ENCODE peak calls at places on chromosomes 6 and 20, in seven cellular contexts. One of them, this sample, is unnamed.

GRCh38 chr6:108250240-108250866 is 10.5 kb downstream of the SNX3 start:
- DNase-seq in GM23338: peak
- DNase-seq in choroid plexus epithelial cell: peak
- DNase-seq in T-helper 22 cell: no peak
- DNase-seq in A549: peak
- DNase-seq in nucleus accumbens: no peak
- DNase-seq in CD4-positive, CD25-positive, alpha-beta regulatory T cell: peak
- DNase-seq in this sample: no peak

GRCh38 chr6:56047931-56048520 is 172.6 kb upstream of the BMP5 start:
- DNase-seq in GM23338: no peak
- DNase-seq in choroid plexus epithelial cell: no peak
- DNase-seq in T-helper 22 cell: no peak
- DNase-seq in A549: no peak
- DNase-seq in nucleus accumbens: no peak
- DNase-seq in CD4-positive, CD25-positive, alpha-beta regulatory T cell: no peak
- DNase-seq in this sample: no peak

GRCh38 chr20:20237093-20237959 is 130.6 kb upstream of the INSM1 start:
- DNase-seq in GM23338: peak
- DNase-seq in choroid plexus epithelial cell: peak
- DNase-seq in T-helper 22 cell: no peak
- DNase-seq in A549: peak
- DNase-seq in nucleus accumbens: peak
- DNase-seq in CD4-positive, CD25-positive, alpha-beta regulatory T cell: peak
- DNase-seq in this sample: peak

GRCh38 chr6:163872335-163872734 is 457.8 kb downstream of the QKI start:
- DNase-seq in GM23338: no peak
- DNase-seq in choroid plexus epithelial cell: peak
- DNase-seq in T-helper 22 cell: no peak
- DNase-seq in A549: no peak
- DNase-seq in nucleus accumbens: no peak
- DNase-seq in CD4-positive, CD25-positive, alpha-beta regulatory T cell: no peak
- DNase-seq in this sample: no peak

GRCh38 chr6:167815296-167815980 is 11.3 kb upstream of the AFDN start:
- DNase-seq in GM23338: no peak
- DNase-seq in choroid plexus epithelial cell: no peak
- DNase-seq in T-helper 22 cell: no peak
- DNase-seq in A549: no peak
- DNase-seq in nucleus accumbens: no peak
- DNase-seq in CD4-positive, CD25-positive, alpha-beta regulatory T cell: no peak
- DNase-seq in this sample: no peak

GRCh38 chr6:4828187-4828698 is 52.0 kb downstream of the CDYL start:
- DNase-seq in GM23338: no peak
- DNase-seq in choroid plexus epithelial cell: no peak
- DNase-seq in T-helper 22 cell: no peak
- DNase-seq in A549: no peak
- DNase-seq in nucleus accumbens: no peak
- DNase-seq in CD4-positive, CD25-positive, alpha-beta regulatory T cell: no peak
- DNase-seq in this sample: no peak

GRCh38 chr6:114240800-114241199 is 102.0 kb downstream of the HS3ST5 start:
- DNase-seq in GM23338: no peak
- DNase-seq in choroid plexus epithelial cell: no peak
- DNase-seq in T-helper 22 cell: no peak
- DNase-seq in A549: no peak
- DNase-seq in nucleus accumbens: no peak
- DNase-seq in CD4-positive, CD25-positive, alpha-beta regulatory T cell: no peak
- DNase-seq in this sample: no peak

GRCh38 chr20:50478162-50479036 is 31.8 kb upstream of the PTPN1 start:
- DNase-seq in GM23338: peak
- DNase-seq in choroid plexus epithelial cell: peak
- DNase-seq in T-helper 22 cell: peak
- DNase-seq in A549: peak
- DNase-seq in nucleus accumbens: peak
- DNase-seq in CD4-positive, CD25-positive, alpha-beta regulatory T cell: peak
- DNase-seq in this sample: peak

GRCh38 chr6:112029045-112029822 is 24.7 kb upstream of the CCN6 start:
- DNase-seq in GM23338: peak
- DNase-seq in choroid plexus epithelial cell: peak
- DNase-seq in T-helper 22 cell: peak
- DNase-seq in A549: peak
- DNase-seq in nucleus accumbens: peak
- DNase-seq in CD4-positive, CD25-positive, alpha-beta regulatory T cell: peak
- DNase-seq in this sample: peak

GRCh38 chr6:149400050-149400449 is at the start of gene SUMO4:
- DNase-seq in GM23338: no peak
- DNase-seq in choroid plexus epithelial cell: no peak
- DNase-seq in T-helper 22 cell: no peak
- DNase-seq in A549: no peak
- DNase-seq in nucleus accumbens: no peak
- DNase-seq in CD4-positive, CD25-positive, alpha-beta regulatory T cell: no peak
- DNase-seq in this sample: no peak

GRCh38 chr6:156719720-156720563 is 57.2 kb upstream of the ARID1B start:
- DNase-seq in GM23338: peak
- DNase-seq in choroid plexus epithelial cell: peak
- DNase-seq in T-helper 22 cell: peak
- DNase-seq in A549: peak
- DNase-seq in nucleus accumbens: peak
- DNase-seq in CD4-positive, CD25-positive, alpha-beta regulatory T cell: peak
- DNase-seq in this sample: no peak